ENCODE peak calls at places on chromosomes 12 and 14, in ten cellular contexts. G, V, Z, D, U, S, L, Q, A and B are unnamed samples.

GRCh38 chr12:97027482-97027881 is 120.4 kb downstream of the NEDD1 start:
- DNase-seq in G (no peak), V (no peak), Z (no peak), D (no peak), U (no peak), S (no peak), L (no peak), Q (no peak), A (no peak), B (no peak)

GRCh38 chr12:64064706-64065105 is 157.4 kb downstream of the KICS2 start:
- DNase-seq in G (no peak), V (no peak), Z (no peak), D (no peak), U (no peak), S (no peak), L (no peak), Q (no peak), A (no peak), B (no peak)

GRCh38 chr12:6627598-6627997 is 8.2 kb downstream of the LPAR5 start:
- DNase-seq in G (no peak), V (no peak), Z (no peak), D (peak), U (no peak), S (no peak), L (no peak), Q (no peak), A (no peak), B (no peak)

GRCh38 chr12:106302401-106303201 is at the start of gene TCP11L2:
- DNase-seq in G (peak), V (peak), Z (peak), D (peak), U (peak), S (peak), L (peak), Q (peak), A (peak), B (peak)

GRCh38 chr12:5243014-5243413 is 188.9 kb upstream of the NTF3 start:
- DNase-seq in G (no peak), V (no peak), Z (no peak), D (no peak), U (no peak), S (no peak), L (no peak), Q (peak), A (no peak), B (no peak)

GRCh38 chr14:39219075-39219499 is 14.6 kb upstream of the MIA2 start:
- DNase-seq in G (no peak), V (no peak), Z (no peak), D (no peak), U (peak), S (no peak), L (peak), Q (peak), A (peak), B (no peak)

GRCh38 chr12:98372340-98373018 is 142.9 kb upstream of the TMPO start:
- DNase-seq in G (no peak), V (no peak), Z (no peak), D (no peak), U (no peak), S (no peak), L (no peak), Q (no peak), A (no peak), B (no peak)

GRCh38 chr12:70798016-70798768 is 122.3 kb downstream of the PTPRR start:
- DNase-seq in G (no peak), V (no peak), Z (no peak), D (no peak), U (no peak), S (no peak), L (no peak), Q (no peak), A (no peak), B (no peak)

GRCh38 chr14:23608454-23608853 is 27.7 kb upstream of the DHRS2 start:
- DNase-seq in G (no peak), V (peak), Z (no peak), D (no peak), U (no peak), S (no peak), L (no peak), Q (no peak), A (no peak), B (no peak)

GRCh38 chr12:1928439-1929121 is 10.1 kb upstream of the CACNA2D4 start:
- DNase-seq in G (no peak), V (no peak), Z (no peak), D (no peak), U (no peak), S (peak), L (no peak), Q (no peak), A (no peak), B (peak)

GRCh38 chr14:92404938-92405337 is 82.0 kb downstream of the SLC24A4 start:
- DNase-seq in G (no peak), V (no peak), Z (no peak), D (no peak), U (no peak), S (no peak), L (no peak), Q (no peak), A (no peak), B (no peak)

GRCh38 chr14:41663478-41663845 is 56.8 kb downstream of the LRFN5 start:
- DNase-seq in G (no peak), V (no peak), Z (no peak), D (no peak), U (peak), S (no peak), L (peak), Q (peak), A (no peak), B (no peak)

GRCh38 chr12:109542014-109542413 is 31.3 kb downstream of the MMAB start:
- DNase-seq in G (no peak), V (no peak), Z (no peak), D (no peak), U (peak), S (no peak), L (peak), Q (peak), A (peak), B (no peak)

GRCh38 chr12:642633-643477 is 20.4 kb downstream of the NINJ2 start:
- DNase-seq in G (peak), V (peak), Z (no peak), D (peak), U (peak), S (peak), L (peak), Q (peak), A (no peak), B (peak)

GRCh38 chr14:91061309-91061887 is 957 bp upstream of the RPS6KA5 start:
- DNase-seq in G (no peak), V (no peak), Z (no peak), D (no peak), U (no peak), S (no peak), L (no peak), Q (no peak), A (no peak), B (no peak)

GRCh38 chr14:91890291-91890749 is 23.0 kb upstream of the TC2N start:
- DNase-seq in G (no peak), V (no peak), Z (no peak), D (peak), U (no peak), S (no peak), L (peak), Q (no peak), A (no peak), B (no peak)

GRCh38 chr12:15534322-15534721 is 212.0 kb downstream of the PTPRO start:
- DNase-seq in G (no peak), V (no peak), Z (no peak), D (peak), U (no peak), S (no peak), L (peak), Q (peak), A (no peak), B (no peak)

GRCh38 chr12:460301-461230 is 827 bp downstream of the B4GALNT3 start:
- DNase-seq in G (peak), V (no peak), Z (no peak), D (peak), U (no peak), S (no peak), L (no peak), Q (no peak), A (no peak), B (peak)

GRCh38 chr12:72282721-72283120 is 10.6 kb downstream of the TRHDE start:
- DNase-seq in G (no peak), V (no peak), Z (no peak), D (no peak), U (peak), S (no peak), L (peak), Q (no peak), A (peak), B (no peak)

GRCh38 chr12:12210983-12211382 is 55.9 kb downstream of the LRP6 start:
- DNase-seq in G (no peak), V (no peak), Z (no peak), D (peak), U (no peak), S (no peak), L (no peak), Q (no peak), A (no peak), B (no peak)

GRCh38 chr14:54597795-54598443 is 31.0 kb downstream of the SAMD4A start:
- DNase-seq in G (no peak), V (no peak), Z (no peak), D (no peak), U (no peak), S (no peak), L (peak), Q (peak), A (no peak), B (no peak)

GRCh38 chr14:61698216-61698980 is 3.1 kb downstream of the HIF1A start:
- DNase-seq in G (no peak), V (no peak), Z (no peak), D (no peak), U (peak), S (no peak), L (peak), Q (no peak), A (no peak), B (no peak)

GRCh38 chr12:99119449-99119848 is 474.4 kb downstream of the APAF1 start:
- DNase-seq in G (no peak), V (no peak), Z (no peak), D (no peak), U (no peak), S (no peak), L (no peak), Q (no peak), A (no peak), B (no peak)

GRCh38 chr12:101181776-101182175 is 28.3 kb downstream of the SLC5A8 start:
- DNase-seq in G (no peak), V (no peak), Z (no peak), D (no peak), U (no peak), S (no peak), L (no peak), Q (no peak), A (no peak), B (no peak)

GRCh38 chr12:31226639-31227038 is 99.3 kb downstream of the SINHCAF start:
- DNase-seq in G (peak), V (no peak), Z (no peak), D (no peak), U (no peak), S (no peak), L (no peak), Q (no peak), A (no peak), B (no peak)

GRCh38 chr12:114662512-114663177 is 21.3 kb downstream of the TBX3 start:
- DNase-seq in G (peak), V (no peak), Z (no peak), D (peak), U (peak), S (peak), L (peak), Q (peak), A (peak), B (peak)

GRCh38 chr12:49764126-49764525 is 22.8 kb downstream of the TMBIM6 start:
- DNase-seq in G (no peak), V (no peak), Z (no peak), D (no peak), U (no peak), S (no peak), L (no peak), Q (no peak), A (no peak), B (no peak)

GRCh38 chr14:101186544-101186943 is 283.0 kb upstream of the RTL1 start:
- DNase-seq in G (no peak), V (no peak), Z (no peak), D (no peak), U (no peak), S (no peak), L (no peak), Q (no peak), A (no peak), B (no peak)

GRCh38 chr12:12181516-12181915 is 85.3 kb downstream of the LRP6 start:
- DNase-seq in G (no peak), V (no peak), Z (no peak), D (no peak), U (peak), S (no peak), L (no peak), Q (peak), A (no peak), B (no peak)

GRCh38 chr14:59133202-59133601 is 55.3 kb upstream of the DAAM1 start:
- DNase-seq in G (no peak), V (no peak), Z (no peak), D (no peak), U (peak), S (no peak), L (peak), Q (no peak), A (no peak), B (no peak)

GRCh38 chr12:70733385-70733784 is 96.2 kb upstream of the PTPRB start:
- DNase-seq in G (no peak), V (no peak), Z (no peak), D (peak), U (peak), S (peak), L (peak), Q (peak), A (peak), B (no peak)

GRCh38 chr14:79375336-79375735 is 836.0 kb downstream of the DIO2 start:
- DNase-seq in G (no peak), V (no peak), Z (no peak), D (no peak), U (no peak), S (no peak), L (no peak), Q (no peak), A (no peak), B (no peak)

GRCh38 chr12:122028601-122029560 is 7.2 kb downstream of the BCL7A start:
- DNase-seq in G (no peak), V (no peak), Z (no peak), D (peak), U (no peak), S (no peak), L (no peak), Q (no peak), A (no peak), B (no peak)

GRCh38 chr12:64618953-64619590 is 8.8 kb downstream of the RASSF3 start:
- DNase-seq in G (no peak), V (no peak), Z (no peak), D (no peak), U (peak), S (no peak), L (peak), Q (peak), A (peak), B (no peak)

GRCh38 chr12:107320929-107321618 is 227.7 kb upstream of the CRY1 start:
- DNase-seq in G (peak), V (no peak), Z (no peak), D (peak), U (peak), S (no peak), L (peak), Q (peak), A (peak), B (no peak)

GRCh38 chr14:30427846-30428245 is 131.1 kb upstream of the G2E3 start:
- DNase-seq in G (no peak), V (no peak), Z (no peak), D (no peak), U (no peak), S (no peak), L (no peak), Q (no peak), A (no peak), B (no peak)

DNA sequence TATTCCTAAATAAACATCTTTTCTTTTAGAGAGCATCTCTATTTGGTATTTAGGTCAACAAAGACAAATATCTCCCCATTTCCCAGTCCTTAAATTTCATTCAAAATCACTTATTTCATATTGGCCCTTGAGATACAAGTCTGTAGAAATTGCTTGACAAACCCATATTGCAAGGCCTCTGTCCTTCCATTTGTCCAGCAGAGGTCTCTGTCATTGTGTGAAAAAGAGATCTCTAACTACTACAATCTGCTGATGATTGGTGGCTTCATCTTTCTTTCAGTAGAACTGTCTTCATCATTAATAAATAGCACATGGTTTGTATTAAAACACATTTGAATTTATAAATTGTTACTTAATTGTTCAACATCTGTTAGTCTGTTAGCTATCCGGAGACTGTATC is 252.6 kb downstream of the ACSS3 start:
- DNase-seq in G (no peak), V (no peak), Z (no peak), D (no peak), U (no peak), S (no peak), L (peak), Q (no peak), A (peak), B (no peak)
- TF ChIP-seq CTCF in G (no peak), V (no peak), Z (no peak), D (no peak), U (no peak), S (no peak), L (peak), Q (no peak), A (peak), B (no peak)

DNA sequence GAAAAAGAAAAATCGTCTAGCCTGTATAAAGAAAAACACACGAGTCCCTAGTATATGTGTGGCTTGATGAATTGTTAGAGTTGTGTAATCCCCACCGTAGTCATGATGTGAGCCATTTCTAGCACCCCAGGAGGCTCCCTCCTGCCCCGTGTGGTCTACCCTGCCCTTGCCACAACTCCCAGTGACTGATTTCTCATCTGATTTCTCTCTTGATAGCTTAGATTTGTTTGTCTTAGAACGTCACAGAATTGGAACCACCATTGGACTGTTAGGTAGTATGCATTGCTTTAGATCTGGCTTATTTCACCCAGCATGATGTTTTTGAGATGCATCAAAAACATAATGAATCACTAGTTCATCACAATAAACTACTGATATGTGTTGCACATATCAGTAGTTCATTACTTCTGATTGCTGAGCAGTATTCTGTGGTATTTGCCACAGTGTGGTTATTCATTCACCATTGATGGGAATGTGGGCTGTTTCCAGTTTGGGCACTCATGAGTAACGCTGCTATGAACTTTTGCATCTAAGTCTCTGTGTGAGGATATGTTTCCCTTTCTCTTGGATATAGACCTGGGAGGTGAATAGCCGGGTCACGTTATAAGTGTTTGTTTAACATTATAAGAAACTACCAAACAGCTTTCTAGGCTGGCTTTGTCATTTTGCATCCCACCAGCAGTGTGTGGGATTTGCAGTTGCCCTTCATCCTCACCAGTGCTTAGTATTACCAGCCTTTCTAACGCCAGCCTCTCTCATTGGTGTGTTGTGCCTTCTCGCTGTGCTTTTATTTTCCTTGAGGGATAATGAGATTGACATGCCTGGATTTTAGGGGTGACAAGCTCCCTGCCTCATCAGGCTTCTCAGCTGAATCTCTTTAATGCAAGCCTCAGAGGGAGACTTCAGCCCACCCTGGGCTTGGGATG is 31.9 kb upstream of the NCOR2 start:
- DNase-seq in G (no peak), V (no peak), Z (no peak), D (peak), U (peak), S (no peak), L (peak), Q (peak), A (peak), B (no peak)
- TF ChIP-seq CTCF in G (no peak), V (no peak), Z (no peak), D (no peak), U (peak), S (no peak), L (peak), Q (no peak), A (peak), B (no peak)

DNA sequence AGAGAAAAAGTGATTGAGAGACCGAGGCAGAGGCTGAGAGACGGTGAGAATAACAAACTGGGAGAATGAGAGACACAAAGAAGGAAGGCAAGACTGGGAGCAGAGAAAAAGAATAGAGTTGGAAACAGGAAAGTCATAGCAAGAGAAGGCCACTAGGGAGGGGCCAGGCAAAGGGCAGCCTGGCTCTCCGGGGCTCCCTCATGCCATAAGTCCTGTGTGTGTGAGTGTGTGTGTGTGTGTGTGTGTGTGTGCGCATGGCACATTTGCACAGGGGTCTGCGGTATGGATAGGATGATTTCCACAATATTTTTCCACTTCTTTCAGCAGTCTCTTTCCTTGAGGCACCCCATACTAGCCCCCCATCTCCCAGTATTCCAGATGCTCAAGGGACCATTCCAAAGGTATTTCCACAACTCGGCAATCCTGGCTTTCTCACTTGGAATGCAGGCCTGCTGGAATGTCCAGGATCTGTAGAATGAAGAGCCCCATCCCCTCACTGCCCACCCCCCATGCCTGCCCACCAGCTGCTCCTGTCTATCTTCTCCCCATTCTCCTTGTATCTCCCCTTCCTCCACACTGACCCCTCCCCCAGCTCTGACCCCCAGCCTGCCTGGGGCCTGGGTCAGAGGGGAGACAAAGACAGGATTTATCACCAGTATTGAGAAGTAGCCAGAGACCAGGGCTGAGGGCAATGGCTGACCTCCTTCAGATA is 9.0 kb downstream of the GPR84 start:
- DNase-seq in G (no peak), V (no peak), Z (no peak), D (no peak), U (no peak), S (no peak), L (no peak), Q (no peak), A (no peak), B (no peak)
- TF ChIP-seq CTCF in G (no peak), V (no peak), Z (no peak), D (no peak), U (no peak), S (peak), L (peak), Q (no peak), A (peak), B (no peak)

DNA sequence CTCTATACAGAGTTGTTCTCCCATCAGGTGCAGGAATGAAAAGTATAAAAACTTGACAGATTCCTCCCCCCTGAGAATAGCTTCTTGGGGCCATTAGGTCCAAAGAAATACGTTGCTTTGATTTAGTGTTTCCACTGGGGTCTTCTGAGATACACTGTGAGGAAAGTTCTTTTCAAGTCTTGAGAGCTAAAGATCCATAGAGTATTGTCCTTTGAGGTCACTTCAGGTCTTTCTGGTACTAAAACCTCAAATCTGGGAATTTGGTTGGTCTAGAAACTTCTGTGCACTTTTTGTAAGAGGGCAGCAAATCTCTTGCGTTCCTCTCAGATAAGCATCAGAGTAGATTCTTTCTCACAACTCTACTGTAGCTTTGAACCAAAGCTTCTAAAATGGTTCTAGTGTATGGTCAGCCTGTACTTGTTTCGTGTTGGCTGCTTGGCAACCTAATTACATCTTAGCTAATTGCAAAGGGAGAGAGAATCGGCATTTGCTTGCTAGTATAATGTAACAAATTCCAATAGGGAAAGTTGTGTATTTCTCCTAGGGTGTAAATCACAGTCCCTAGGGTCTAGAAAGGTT is 10.0 kb downstream of the SRSF5 start:
- DNase-seq in G (no peak), V (no peak), Z (no peak), D (no peak), U (no peak), S (no peak), L (no peak), Q (no peak), A (no peak), B (no peak)
- TF ChIP-seq CTCF in G (no peak), V (no peak), Z (no peak), D (no peak), U (no peak), S (no peak), L (no peak), Q (no peak), A (no peak), B (no peak)